ENCODE peak calls at places on chromosomes 4 and X, in eight cellular contexts. One of them, this sample, is unnamed.

GRCh38 chrX:103845165-103845653 is 13.2 kb upstream of the RAB9B start:
- DNase-seq in OCI-LY7: peak; percentile 59
- DNase-seq in mesendoderm: peak; percentile 66
- DNase-seq in tibial nerve: peak; percentile 71
- DNase-seq in ovary: peak; percentile 87
- DNase-seq in adrenal gland: peak; percentile 83
- DNase-seq in CD8-positive, alpha-beta memory T cell: peak; percentile 49
- DNase-seq in A549: peak; percentile 64
- DNase-seq in this sample: no peak

GRCh38 chrX:64975491-64975890 is 759 bp downstream of the ZC4H2 start:
- DNase-seq in OCI-LY7: peak; percentile 49
- DNase-seq in mesendoderm: peak; percentile 68
- DNase-seq in tibial nerve: peak; percentile 4
- DNase-seq in ovary: peak; percentile 31
- DNase-seq in adrenal gland: peak; percentile 40
- DNase-seq in CD8-positive, alpha-beta memory T cell: peak; percentile 46
- DNase-seq in A549: peak; percentile 4
- DNase-seq in this sample: no peak

GRCh38 chrX:100410901-100411801 is 1.1 kb upstream of the PCDH19 start:
- DNase-seq in OCI-LY7: no peak
- DNase-seq in mesendoderm: no peak
- DNase-seq in tibial nerve: no peak
- DNase-seq in ovary: no peak
- DNase-seq in adrenal gland: no peak
- DNase-seq in CD8-positive, alpha-beta memory T cell: no peak
- DNase-seq in A549: no peak
- DNase-seq in this sample: no peak

GRCh38 chrX:133544105-133544504 is 128.8 kb upstream of the GPC4 start:
- DNase-seq in OCI-LY7: no peak
- DNase-seq in mesendoderm: peak; percentile 93
- DNase-seq in tibial nerve: no peak
- DNase-seq in ovary: no peak
- DNase-seq in adrenal gland: no peak
- DNase-seq in CD8-positive, alpha-beta memory T cell: no peak
- DNase-seq in A549: peak; percentile 58
- DNase-seq in this sample: no peak

GRCh38 chr4:111773858-111774257 is 371.4 kb upstream of the FAM241A start:
- DNase-seq in OCI-LY7: no peak
- DNase-seq in mesendoderm: no peak
- DNase-seq in tibial nerve: no peak
- DNase-seq in ovary: no peak
- DNase-seq in adrenal gland: peak; percentile 22
- DNase-seq in CD8-positive, alpha-beta memory T cell: no peak
- DNase-seq in A549: no peak
- DNase-seq in this sample: no peak

GRCh38 chr4:173370130-173370476 is 651 bp upstream of the SAP30 start:
- DNase-seq in OCI-LY7: peak; percentile 77
- DNase-seq in mesendoderm: no peak
- DNase-seq in tibial nerve: peak; percentile 62
- DNase-seq in ovary: peak; percentile 69
- DNase-seq in adrenal gland: peak; percentile 68
- DNase-seq in CD8-positive, alpha-beta memory T cell: peak; percentile 85
- DNase-seq in A549: no peak
- DNase-seq in this sample: no peak

GRCh38 chr4:177367336-177367735 is 57.7 kb downstream of the NEIL3 start:
- DNase-seq in OCI-LY7: peak; percentile 5
- DNase-seq in mesendoderm: peak; percentile 62
- DNase-seq in tibial nerve: no peak
- DNase-seq in ovary: no peak
- DNase-seq in adrenal gland: no peak
- DNase-seq in CD8-positive, alpha-beta memory T cell: no peak
- DNase-seq in A549: peak; percentile 12
- DNase-seq in this sample: no peak

GRCh38 chrX:9147631-9148189 is 113.8 kb upstream of the FAM9B start:
- DNase-seq in OCI-LY7: no peak
- DNase-seq in mesendoderm: peak; percentile 40
- DNase-seq in tibial nerve: no peak
- DNase-seq in ovary: no peak
- DNase-seq in adrenal gland: no peak
- DNase-seq in CD8-positive, alpha-beta memory T cell: no peak
- DNase-seq in A549: no peak
- DNase-seq in this sample: no peak

GRCh38 chr4:13605330-13605729 is 22.2 kb downstream of the BOD1L1 start:
- DNase-seq in OCI-LY7: no peak
- DNase-seq in mesendoderm: no peak
- DNase-seq in tibial nerve: no peak
- DNase-seq in ovary: no peak
- DNase-seq in adrenal gland: no peak
- DNase-seq in CD8-positive, alpha-beta memory T cell: no peak
- DNase-seq in A549: no peak
- DNase-seq in this sample: no peak

GRCh38 chrX:132270699-132271098 is 51.5 kb upstream of the RAP2C start:
- DNase-seq in OCI-LY7: no peak
- DNase-seq in mesendoderm: no peak
- DNase-seq in tibial nerve: peak; percentile 80
- DNase-seq in ovary: no peak
- DNase-seq in adrenal gland: no peak
- DNase-seq in CD8-positive, alpha-beta memory T cell: no peak
- DNase-seq in A549: no peak
- DNase-seq in this sample: no peak

GRCh38 chr4:56051049-56051709 is 102.4 kb downstream of the CEP135 start:
- DNase-seq in OCI-LY7: no peak
- DNase-seq in mesendoderm: no peak
- DNase-seq in tibial nerve: no peak
- DNase-seq in ovary: no peak
- DNase-seq in adrenal gland: no peak
- DNase-seq in CD8-positive, alpha-beta memory T cell: no peak
- DNase-seq in A549: no peak
- DNase-seq in this sample: no peak

GRCh38 chr4:117900832-117901231 is 133.5 kb upstream of the NDST3 start:
- DNase-seq in OCI-LY7: no peak
- DNase-seq in mesendoderm: peak; percentile 93
- DNase-seq in tibial nerve: no peak
- DNase-seq in ovary: no peak
- DNase-seq in adrenal gland: no peak
- DNase-seq in CD8-positive, alpha-beta memory T cell: no peak
- DNase-seq in A549: no peak
- DNase-seq in this sample: no peak

GRCh38 chr4:155809835-155810234 is 51.0 kb downstream of the GUCY1B1 start:
- DNase-seq in OCI-LY7: peak; percentile 65
- DNase-seq in mesendoderm: peak; percentile 93
- DNase-seq in tibial nerve: peak; percentile 17
- DNase-seq in ovary: no peak
- DNase-seq in adrenal gland: peak; percentile 32
- DNase-seq in CD8-positive, alpha-beta memory T cell: no peak
- DNase-seq in A549: peak; percentile 88
- DNase-seq in this sample: no peak

GRCh38 chr4:47744253-47744652 is 93.6 kb downstream of the CORIN start:
- DNase-seq in OCI-LY7: no peak
- DNase-seq in mesendoderm: no peak
- DNase-seq in tibial nerve: no peak
- DNase-seq in ovary: no peak
- DNase-seq in adrenal gland: no peak
- DNase-seq in CD8-positive, alpha-beta memory T cell: no peak
- DNase-seq in A549: no peak
- DNase-seq in this sample: no peak

GRCh38 chr4:112348488-112349158 is 51.5 kb downstream of the ALPK1 start:
- DNase-seq in OCI-LY7: no peak
- DNase-seq in mesendoderm: peak; percentile 92
- DNase-seq in tibial nerve: peak; percentile 16
- DNase-seq in ovary: no peak
- DNase-seq in adrenal gland: peak; percentile 55
- DNase-seq in CD8-positive, alpha-beta memory T cell: no peak
- DNase-seq in A549: peak; percentile 63
- DNase-seq in this sample: no peak

GRCh38 chr4:73197220-73197619 is 61.4 kb downstream of the ANKRD17 start:
- DNase-seq in OCI-LY7: no peak
- DNase-seq in mesendoderm: no peak
- DNase-seq in tibial nerve: no peak
- DNase-seq in ovary: no peak
- DNase-seq in adrenal gland: no peak
- DNase-seq in CD8-positive, alpha-beta memory T cell: no peak
- DNase-seq in A549: no peak
- DNase-seq in this sample: no peak

GRCh38 chr4:106529348-106530033 is 160.9 kb upstream of the GIMD1 start:
- DNase-seq in OCI-LY7: no peak
- DNase-seq in mesendoderm: no peak
- DNase-seq in tibial nerve: no peak
- DNase-seq in ovary: no peak
- DNase-seq in adrenal gland: no peak
- DNase-seq in CD8-positive, alpha-beta memory T cell: no peak
- DNase-seq in A549: no peak
- DNase-seq in this sample: no peak

GRCh38 chr4:165813606-165814005 is 59.4 kb upstream of the TLL1 start:
- DNase-seq in OCI-LY7: no peak
- DNase-seq in mesendoderm: no peak
- DNase-seq in tibial nerve: no peak
- DNase-seq in ovary: no peak
- DNase-seq in adrenal gland: no peak
- DNase-seq in CD8-positive, alpha-beta memory T cell: no peak
- DNase-seq in A549: no peak
- DNase-seq in this sample: no peak

GRCh38 chr4:42478509-42478908 is 81.2 kb downstream of the SHISA3 start:
- DNase-seq in OCI-LY7: no peak
- DNase-seq in mesendoderm: no peak
- DNase-seq in tibial nerve: no peak
- DNase-seq in ovary: no peak
- DNase-seq in adrenal gland: no peak
- DNase-seq in CD8-positive, alpha-beta memory T cell: no peak
- DNase-seq in A549: no peak
- DNase-seq in this sample: no peak

GRCh38 chr4:104394409-104394813 is 100.3 kb downstream of the CXXC4 start:
- DNase-seq in OCI-LY7: no peak
- DNase-seq in mesendoderm: peak; percentile 18
- DNase-seq in tibial nerve: no peak
- DNase-seq in ovary: no peak
- DNase-seq in adrenal gland: no peak
- DNase-seq in CD8-positive, alpha-beta memory T cell: no peak
- DNase-seq in A549: no peak
- DNase-seq in this sample: no peak

GRCh38 chr4:160143574-160143973 is 1040.7 kb downstream of the RAPGEF2 start:
- DNase-seq in OCI-LY7: no peak
- DNase-seq in mesendoderm: no peak
- DNase-seq in tibial nerve: no peak
- DNase-seq in ovary: no peak
- DNase-seq in adrenal gland: no peak
- DNase-seq in CD8-positive, alpha-beta memory T cell: no peak
- DNase-seq in A549: no peak
- DNase-seq in this sample: no peak

GRCh38 chrX:150364347-150365050 is 1.4 kb downstream of the MAMLD1 start:
- DNase-seq in OCI-LY7: no peak
- DNase-seq in mesendoderm: peak; percentile 14
- DNase-seq in tibial nerve: peak; percentile 7
- DNase-seq in ovary: peak; percentile 41
- DNase-seq in adrenal gland: peak; percentile 38
- DNase-seq in CD8-positive, alpha-beta memory T cell: peak; percentile 51
- DNase-seq in A549: peak; percentile 21
- DNase-seq in this sample: no peak

GRCh38 chrX:12138366-12139313 is at the start of gene FRMPD4:
- DNase-seq in OCI-LY7: no peak
- DNase-seq in mesendoderm: peak; percentile 58
- DNase-seq in tibial nerve: no peak
- DNase-seq in ovary: no peak
- DNase-seq in adrenal gland: no peak
- DNase-seq in CD8-positive, alpha-beta memory T cell: no peak
- DNase-seq in A549: peak; percentile 20
- DNase-seq in this sample: no peak

GRCh38 chr4:152357206-152357605 is 178.7 kb downstream of the FBXW7 start:
- DNase-seq in OCI-LY7: no peak
- DNase-seq in mesendoderm: no peak
- DNase-seq in tibial nerve: no peak
- DNase-seq in ovary: no peak
- DNase-seq in adrenal gland: no peak
- DNase-seq in CD8-positive, alpha-beta memory T cell: no peak
- DNase-seq in A549: peak; percentile 30
- DNase-seq in this sample: no peak

GRCh38 chr4:85391011-85391410 is 83.9 kb upstream of the ARHGAP24 start:
- DNase-seq in OCI-LY7: no peak
- DNase-seq in mesendoderm: no peak
- DNase-seq in tibial nerve: no peak
- DNase-seq in ovary: no peak
- DNase-seq in adrenal gland: no peak
- DNase-seq in CD8-positive, alpha-beta memory T cell: no peak
- DNase-seq in A549: no peak
- DNase-seq in this sample: no peak

DNA sequence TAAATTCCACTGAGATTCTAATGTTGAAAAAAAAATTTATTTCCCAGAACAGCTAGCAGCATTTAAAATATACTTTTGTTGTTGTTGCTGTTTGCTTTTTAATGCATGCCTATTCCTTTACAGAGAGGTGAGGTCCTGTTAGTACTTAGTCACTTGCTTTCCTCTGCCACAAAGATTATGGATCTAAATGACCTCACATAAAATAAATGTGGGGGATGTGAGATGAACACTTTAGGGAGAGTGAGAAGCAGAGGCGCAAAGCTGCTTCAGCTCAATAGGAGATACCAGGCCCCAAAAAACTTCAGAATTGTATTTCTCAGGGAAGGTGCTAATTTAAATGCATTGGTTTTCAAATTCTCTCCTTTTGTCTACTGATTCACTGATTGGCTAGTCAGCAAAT is 4.0 kb downstream of the LDB2 start:
- DNase-seq in OCI-LY7: no peak
- DNase-seq in mesendoderm: peak; percentile 81
- DNase-seq in tibial nerve: no peak
- DNase-seq in ovary: no peak
- DNase-seq in adrenal gland: no peak
- DNase-seq in CD8-positive, alpha-beta memory T cell: no peak
- DNase-seq in A549: no peak
- DNase-seq in this sample: no peak
- H3K27ac ChIP-seq in OCI-LY7: no peak overlapping the region
- H3K27ac ChIP-seq in mesendoderm: peak overlapping the region; percentile 33
- H3K27ac ChIP-seq in tibial nerve: no peak overlapping the region
- H3K27ac ChIP-seq in ovary: no peak overlapping the region
- H3K27ac ChIP-seq in adrenal gland: no peak overlapping the region
- H3K27ac ChIP-seq in CD8-positive, alpha-beta memory T cell: no peak overlapping the region
- H3K27ac ChIP-seq in A549: no peak overlapping the region
- H3K27ac ChIP-seq in this sample: no peak overlapping the region

GRCh38 chr4:90792689-90793088 is 665.5 kb downstream of the CCSER1 start:
- DNase-seq in OCI-LY7: no peak
- DNase-seq in mesendoderm: no peak
- DNase-seq in tibial nerve: no peak
- DNase-seq in ovary: no peak
- DNase-seq in adrenal gland: no peak
- DNase-seq in CD8-positive, alpha-beta memory T cell: no peak
- DNase-seq in A549: no peak
- DNase-seq in this sample: no peak
- H3K4me3 ChIP-seq in OCI-LY7: no peak overlapping the region
- H3K4me3 ChIP-seq in mesendoderm: no peak overlapping the region
- H3K4me3 ChIP-seq in tibial nerve: no peak overlapping the region
- H3K4me3 ChIP-seq in ovary: no peak overlapping the region
- H3K4me3 ChIP-seq in adrenal gland: no peak overlapping the region
- H3K4me3 ChIP-seq in CD8-positive, alpha-beta memory T cell: no peak overlapping the region
- H3K4me3 ChIP-seq in A549: no peak overlapping the region
- H3K4me3 ChIP-seq in this sample: no peak overlapping the region

GRCh38 chr4:168691621-168692376 is 194.9 kb downstream of the PALLD start:
- DNase-seq in OCI-LY7: no peak
- DNase-seq in mesendoderm: no peak
- DNase-seq in tibial nerve: no peak
- DNase-seq in ovary: no peak
- DNase-seq in adrenal gland: no peak
- DNase-seq in CD8-positive, alpha-beta memory T cell: no peak
- DNase-seq in A549: no peak
- DNase-seq in this sample: no peak
- H3K4me1 ChIP-seq in OCI-LY7: no peaks in the 10 kb centered on the region
- H3K4me1 ChIP-seq in mesendoderm: no peaks in the 10 kb centered on the region
- H3K4me1 ChIP-seq in tibial nerve: peaks cover 3% of the 10 kb centered on the region
- H3K4me1 ChIP-seq in ovary: peaks cover 6% of the 10 kb centered on the region
- H3K4me1 ChIP-seq in adrenal gland: no peaks in the 10 kb centered on the region
- H3K4me1 ChIP-seq in CD8-positive, alpha-beta memory T cell: no peaks in the 10 kb centered on the region
- H3K4me1 ChIP-seq in A549: peaks cover 33% of the 10 kb centered on the region
- H3K4me1 ChIP-seq in this sample: peaks cover 22% of the 10 kb centered on the region

GRCh38 chr4:87079967-87080366 is 140.5 kb downstream of the KLHL8 start:
- DNase-seq in OCI-LY7: no peak
- DNase-seq in mesendoderm: peak; percentile 53
- DNase-seq in tibial nerve: no peak
- DNase-seq in ovary: no peak
- DNase-seq in adrenal gland: no peak
- DNase-seq in CD8-positive, alpha-beta memory T cell: no peak
- DNase-seq in A549: no peak
- DNase-seq in this sample: no peak
- H3K27ac ChIP-seq in OCI-LY7: no peak overlapping the region
- H3K27ac ChIP-seq in mesendoderm: no peak overlapping the region
- H3K27ac ChIP-seq in tibial nerve: no peak overlapping the region
- H3K27ac ChIP-seq in ovary: peak overlapping the region; percentile 6
- H3K27ac ChIP-seq in adrenal gland: peak overlapping the region; percentile 62
- H3K27ac ChIP-seq in CD8-positive, alpha-beta memory T cell: no peak overlapping the region
- H3K27ac ChIP-seq in A549: no peak overlapping the region
- H3K27ac ChIP-seq in this sample: no peak overlapping the region

This sample was measured in RWPE2.